ENCODE peak calls at places on chromosomes 7 and 10, in eight cellular contexts. One of them, this sample, is unnamed.
A peak's percentile ranks its signal among the peaks of the same experiment; 100 is the strongest.

GRCh38 chr10:120945182-120945581 is 94.0 kb downstream of the WDR11 start:
- DNase-seq in neural progenitor cell: no peak
- DNase-seq in esophagus squamous epithelium: no peak
- DNase-seq in cardiac fibroblast: no peak
- DNase-seq in WERI-Rb-1: no peak
- DNase-seq in HepG2: no peak
- DNase-seq in SK-N-SH: no peak
- DNase-seq in uterus: no peak
- DNase-seq in this sample: no peak

GRCh38 chr10:90197766-90198165 is 496.4 kb downstream of the KIF20B start:
- DNase-seq in neural progenitor cell: no peak
- DNase-seq in esophagus squamous epithelium: no peak
- DNase-seq in cardiac fibroblast: peak; percentile 36
- DNase-seq in WERI-Rb-1: no peak
- DNase-seq in HepG2: no peak
- DNase-seq in SK-N-SH: no peak
- DNase-seq in uterus: no peak
- DNase-seq in this sample: peak; percentile 48

GRCh38 chr10:23442936-23443335 is 4.1 kb downstream of the OTUD1 start:
- DNase-seq in neural progenitor cell: no peak
- DNase-seq in esophagus squamous epithelium: no peak
- DNase-seq in cardiac fibroblast: peak; percentile 17
- DNase-seq in WERI-Rb-1: no peak
- DNase-seq in HepG2: no peak
- DNase-seq in SK-N-SH: no peak
- DNase-seq in uterus: no peak
- DNase-seq in this sample: peak; percentile 18

GRCh38 chr7:32093415-32094408 is 23.5 kb upstream of the PDE1C start:
- DNase-seq in neural progenitor cell: no peak
- DNase-seq in esophagus squamous epithelium: no peak
- DNase-seq in cardiac fibroblast: peak; percentile 99
- DNase-seq in WERI-Rb-1: no peak
- DNase-seq in HepG2: no peak
- DNase-seq in SK-N-SH: no peak
- DNase-seq in uterus: no peak
- DNase-seq in this sample: peak; percentile 100

GRCh38 chr7:69078997-69079769 is 519.1 kb upstream of the AUTS2 start:
- DNase-seq in neural progenitor cell: peak; percentile 15
- DNase-seq in esophagus squamous epithelium: no peak
- DNase-seq in cardiac fibroblast: peak; percentile 9
- DNase-seq in WERI-Rb-1: no peak
- DNase-seq in HepG2: no peak
- DNase-seq in SK-N-SH: no peak
- DNase-seq in uterus: no peak
- DNase-seq in this sample: peak; percentile 18

GRCh38 chr7:49597805-49598204 is 175.6 kb upstream of the VWC2 start:
- DNase-seq in neural progenitor cell: no peak
- DNase-seq in esophagus squamous epithelium: no peak
- DNase-seq in cardiac fibroblast: no peak
- DNase-seq in WERI-Rb-1: no peak
- DNase-seq in HepG2: no peak
- DNase-seq in SK-N-SH: no peak
- DNase-seq in uterus: no peak
- DNase-seq in this sample: no peak

GRCh38 chr7:123327661-123328060 is 127.9 kb upstream of the SLC13A1 start:
- DNase-seq in neural progenitor cell: no peak
- DNase-seq in esophagus squamous epithelium: no peak
- DNase-seq in cardiac fibroblast: no peak
- DNase-seq in WERI-Rb-1: no peak
- DNase-seq in HepG2: no peak
- DNase-seq in SK-N-SH: no peak
- DNase-seq in uterus: no peak
- DNase-seq in this sample: no peak

GRCh38 chr7:32658034-32658944 is 163.0 kb downstream of the AVL9 start:
- DNase-seq in neural progenitor cell: no peak
- DNase-seq in esophagus squamous epithelium: no peak
- DNase-seq in cardiac fibroblast: peak; percentile 46
- DNase-seq in WERI-Rb-1: no peak
- DNase-seq in HepG2: no peak
- DNase-seq in SK-N-SH: no peak
- DNase-seq in uterus: no peak
- DNase-seq in this sample: no peak

GRCh38 chr10:47092822-47093221 is 181.6 kb downstream of the PTPN20 start:
- DNase-seq in neural progenitor cell: no peak
- DNase-seq in esophagus squamous epithelium: no peak
- DNase-seq in cardiac fibroblast: no peak
- DNase-seq in WERI-Rb-1: no peak
- DNase-seq in HepG2: no peak
- DNase-seq in SK-N-SH: no peak
- DNase-seq in uterus: no peak
- DNase-seq in this sample: no peak

DNA sequence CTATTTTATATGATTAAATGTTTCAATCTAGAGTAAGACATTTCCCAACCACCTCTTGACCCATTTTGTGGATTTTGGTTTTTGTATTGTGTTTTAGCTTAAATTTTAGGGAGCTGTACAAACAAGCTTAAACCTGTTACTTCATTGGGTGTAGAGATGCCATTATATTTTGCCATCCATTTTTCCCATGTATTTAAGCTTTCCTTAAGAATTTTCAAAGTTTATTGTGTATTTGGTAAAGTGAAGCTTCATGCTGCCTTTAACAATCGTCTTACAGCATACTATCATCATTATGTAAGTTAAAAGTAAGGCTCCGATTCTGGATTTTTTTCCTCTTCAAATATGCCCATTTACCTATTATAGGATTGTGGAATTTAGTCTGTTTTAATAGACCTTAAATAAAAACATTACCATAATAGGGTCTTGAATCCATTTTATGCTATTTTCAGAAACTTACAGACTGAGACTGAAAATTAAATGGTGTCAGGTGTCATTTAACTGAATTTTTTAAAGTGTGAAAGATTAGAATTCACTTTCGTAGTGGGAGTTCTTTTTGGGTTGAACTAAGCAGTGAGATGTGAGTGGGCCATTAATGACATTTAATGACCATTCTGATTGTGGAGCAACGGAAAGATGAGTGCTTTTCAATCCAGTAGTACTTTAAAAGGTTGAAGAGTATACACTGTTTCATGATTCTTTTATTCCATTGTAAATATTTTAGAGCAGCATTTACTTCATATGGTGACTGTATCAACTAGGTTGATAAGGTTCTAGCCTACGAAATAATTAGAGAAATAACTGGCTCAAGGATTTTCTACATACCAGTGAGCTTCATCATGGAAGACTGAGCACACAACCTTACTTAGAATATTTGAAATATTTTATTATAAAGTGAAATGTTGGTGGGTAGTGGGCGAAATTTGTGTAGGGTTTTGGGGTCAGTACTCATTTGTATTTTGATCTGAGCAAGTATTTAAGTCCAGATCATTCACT is 2.4 kb downstream of the KMT2E start:
- DNase-seq in neural progenitor cell: no peak
- DNase-seq in esophagus squamous epithelium: no peak
- DNase-seq in cardiac fibroblast: peak; percentile 51
- DNase-seq in WERI-Rb-1: no peak
- DNase-seq in HepG2: no peak
- DNase-seq in SK-N-SH: no peak
- DNase-seq in uterus: no peak
- DNase-seq in this sample: peak; percentile 67
- H3K4me3 ChIP-seq in neural progenitor cell: peak overlapping the region; percentile 73
- H3K4me3 ChIP-seq in esophagus squamous epithelium: peak overlapping the region; percentile 95
- H3K4me3 ChIP-seq in cardiac fibroblast: peak overlapping the region; percentile 99
- H3K4me3 ChIP-seq in WERI-Rb-1: peak overlapping the region; percentile 84
- H3K4me3 ChIP-seq in HepG2: peak overlapping the region; percentile 100
- H3K4me3 ChIP-seq in SK-N-SH: peak overlapping the region; percentile 100
- H3K4me3 ChIP-seq in uterus: peak overlapping the region; percentile 99
- H3K4me3 ChIP-seq in this sample: peak overlapping the region; percentile 97

GRCh38 chr10:91797874-91798735 is at the start of gene TNKS2:
- DNase-seq in neural progenitor cell: peak; percentile 98
- DNase-seq in esophagus squamous epithelium: peak; percentile 70
- DNase-seq in cardiac fibroblast: peak; percentile 96
- DNase-seq in WERI-Rb-1: peak; percentile 96
- DNase-seq in HepG2: peak; percentile 87
- DNase-seq in SK-N-SH: peak; percentile 99
- DNase-seq in uterus: peak; percentile 91
- DNase-seq in this sample: peak; percentile 89

GRCh38 chr10:91798736-91799579 is 732 bp downstream of the TNKS2 start:
- DNase-seq in neural progenitor cell: peak; percentile 16
- DNase-seq in esophagus squamous epithelium: no peak
- DNase-seq in cardiac fibroblast: peak; percentile 59
- DNase-seq in WERI-Rb-1: peak; percentile 37
- DNase-seq in HepG2: peak; percentile 28
- DNase-seq in SK-N-SH: no peak
- DNase-seq in uterus: no peak
- DNase-seq in this sample: peak; percentile 62

GRCh38 chr10:91800756-91801155 is 2.5 kb downstream of the TNKS2 start:
- DNase-seq in neural progenitor cell: no peak
- DNase-seq in esophagus squamous epithelium: no peak
- DNase-seq in cardiac fibroblast: no peak
- DNase-seq in WERI-Rb-1: no peak
- DNase-seq in HepG2: no peak
- DNase-seq in SK-N-SH: no peak
- DNase-seq in uterus: no peak
- DNase-seq in this sample: no peak

GRCh38 chr10:91800192-91800591 is 2.0 kb downstream of the TNKS2 start:
- DNase-seq in neural progenitor cell: no peak
- DNase-seq in esophagus squamous epithelium: no peak
- DNase-seq in cardiac fibroblast: no peak
- DNase-seq in WERI-Rb-1: no peak
- DNase-seq in HepG2: no peak
- DNase-seq in SK-N-SH: no peak
- DNase-seq in uterus: no peak
- DNase-seq in this sample: no peak

DNA sequence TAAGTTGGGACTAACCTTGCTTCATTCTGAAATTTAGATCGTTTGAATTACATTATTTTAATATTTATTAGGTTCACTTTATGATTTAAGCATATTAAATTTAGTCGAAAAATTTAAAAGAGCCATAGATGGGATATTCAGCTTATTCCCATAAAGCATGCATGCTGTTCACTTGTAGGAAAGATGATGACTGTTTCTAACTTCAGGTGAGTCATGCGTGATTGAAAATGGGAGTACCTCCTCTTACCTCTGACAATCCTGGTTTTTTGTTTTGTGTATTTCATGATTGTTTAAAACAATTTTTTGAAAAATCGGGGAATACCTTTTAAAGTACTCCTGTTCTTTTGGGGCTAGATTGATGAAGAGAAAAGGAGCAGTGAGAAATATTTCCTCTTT is 1.4 kb downstream of the TNKS2 start:
- DNase-seq in neural progenitor cell: no peak
- DNase-seq in esophagus squamous epithelium: no peak
- DNase-seq in cardiac fibroblast: peak; percentile 4
- DNase-seq in WERI-Rb-1: no peak
- DNase-seq in HepG2: no peak
- DNase-seq in SK-N-SH: no peak
- DNase-seq in uterus: no peak
- DNase-seq in this sample: no peak
- TF ChIP-seq CTCF in neural progenitor cell: no peak
- TF ChIP-seq CTCF in esophagus squamous epithelium: no peak
- TF ChIP-seq CTCF in cardiac fibroblast: no peak
- TF ChIP-seq CTCF in WERI-Rb-1: no peak
- TF ChIP-seq CTCF in HepG2: no peak
- TF ChIP-seq CTCF in SK-N-SH: no peak
- TF ChIP-seq CTCF in uterus: no peak
- TF ChIP-seq CTCF in this sample: no peak

DNA sequence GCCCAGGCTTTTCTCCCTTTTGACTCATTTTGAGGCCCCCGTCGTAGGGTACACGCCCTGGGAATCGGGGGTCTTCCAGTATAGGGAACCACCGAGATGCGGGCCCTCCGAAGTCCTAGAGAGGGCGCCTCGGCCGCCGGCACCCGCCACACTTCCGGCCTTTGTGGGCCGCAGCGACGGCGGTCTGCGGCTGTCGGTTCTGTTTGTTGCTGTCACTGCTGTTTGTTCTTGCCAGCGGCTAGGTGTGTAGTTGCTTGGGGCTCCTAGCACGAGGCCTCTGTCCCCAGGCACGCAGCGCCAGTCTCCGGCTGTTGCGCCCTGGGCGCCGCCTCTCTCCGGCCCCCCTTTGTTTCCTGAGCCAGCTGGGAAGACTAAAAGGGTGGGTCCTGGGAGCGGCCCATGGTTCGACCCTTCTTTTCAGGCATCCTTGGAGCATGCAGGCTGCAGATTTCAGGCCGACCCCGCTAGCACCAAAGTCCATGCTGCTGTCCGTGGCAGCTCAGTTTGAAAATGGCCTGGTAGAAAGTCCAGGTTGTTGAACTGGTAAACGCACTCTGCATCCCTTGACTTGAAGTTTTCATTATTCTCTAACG is 17.8 kb upstream of the ZKSCAN1 start:
- DNase-seq in neural progenitor cell: peak; percentile 40
- DNase-seq in esophagus squamous epithelium: no peak
- DNase-seq in cardiac fibroblast: peak; percentile 38
- DNase-seq in WERI-Rb-1: no peak
- DNase-seq in HepG2: peak; percentile 87
- DNase-seq in SK-N-SH: peak; percentile 82
- DNase-seq in uterus: peak; percentile 29
- DNase-seq in this sample: peak; percentile 13
- H3K4me3 ChIP-seq in neural progenitor cell: peak overlapping the region; percentile 41
- H3K4me3 ChIP-seq in esophagus squamous epithelium: peak overlapping the region; percentile 71
- H3K4me3 ChIP-seq in cardiac fibroblast: peak overlapping the region; percentile 35
- H3K4me3 ChIP-seq in WERI-Rb-1: no peak overlapping the region
- H3K4me3 ChIP-seq in HepG2: peak overlapping the region; percentile 59
- H3K4me3 ChIP-seq in SK-N-SH: peak overlapping the region; percentile 2
- H3K4me3 ChIP-seq in uterus: peak overlapping the region; percentile 39
- H3K4me3 ChIP-seq in this sample: peak overlapping the region; percentile 35

GRCh38 chr7:99521399-99521798 is 16.9 kb downstream of the ZKSCAN5 start:
- DNase-seq in neural progenitor cell: no peak
- DNase-seq in esophagus squamous epithelium: no peak
- DNase-seq in cardiac fibroblast: no peak
- DNase-seq in WERI-Rb-1: no peak
- DNase-seq in HepG2: no peak
- DNase-seq in SK-N-SH: no peak
- DNase-seq in uterus: no peak
- DNase-seq in this sample: no peak

GRCh38 chr7:99531354-99531765 is 20.6 kb downstream of the FAM200A start:
- DNase-seq in neural progenitor cell: no peak
- DNase-seq in esophagus squamous epithelium: no peak
- DNase-seq in cardiac fibroblast: peak; percentile 3
- DNase-seq in WERI-Rb-1: no peak
- DNase-seq in HepG2: no peak
- DNase-seq in SK-N-SH: no peak
- DNase-seq in uterus: no peak
- DNase-seq in this sample: no peak

DNA sequence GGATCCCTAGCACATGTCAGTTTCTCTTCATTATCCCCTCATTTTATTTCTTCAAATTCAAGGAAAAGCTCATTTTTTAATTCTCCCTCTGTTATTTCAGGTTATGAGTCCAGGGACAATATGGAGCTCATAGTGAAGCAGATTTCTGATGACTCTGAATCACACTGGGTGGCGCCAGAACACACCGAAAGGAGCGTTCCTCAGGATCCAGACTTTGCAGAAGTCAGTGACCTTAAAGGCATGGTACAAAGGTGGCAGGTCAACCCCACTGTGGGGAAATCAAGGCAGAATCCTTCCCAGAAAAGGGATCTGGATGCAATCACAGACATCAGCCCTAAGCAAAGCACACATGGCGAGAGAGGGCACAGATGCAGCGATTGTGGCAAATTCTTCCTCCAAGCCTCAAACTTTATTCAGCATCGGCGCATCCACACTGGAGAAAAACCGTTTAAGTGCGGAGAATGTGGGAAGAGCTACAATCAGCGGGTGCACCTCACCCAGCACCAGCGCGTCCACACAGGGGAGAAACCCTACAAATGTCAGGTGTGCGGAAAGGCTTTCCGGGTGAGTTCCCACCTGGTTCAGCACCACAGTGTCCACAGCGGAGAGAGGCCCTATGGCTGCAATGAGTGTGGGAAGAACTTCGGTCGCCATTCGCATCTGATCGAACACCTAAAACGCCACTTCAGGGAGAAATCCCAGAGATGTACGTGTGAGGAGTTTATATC is 21.4 kb downstream of the ZKSCAN5 start:
- DNase-seq in neural progenitor cell: peak; percentile 17
- DNase-seq in esophagus squamous epithelium: no peak
- DNase-seq in cardiac fibroblast: peak; percentile 12
- DNase-seq in WERI-Rb-1: peak; percentile 33
- DNase-seq in HepG2: no peak
- DNase-seq in SK-N-SH: no peak
- DNase-seq in uterus: no peak
- DNase-seq in this sample: no peak
- TF ChIP-seq CTCF in neural progenitor cell: peak; percentile 42
- TF ChIP-seq CTCF in esophagus squamous epithelium: no peak
- TF ChIP-seq CTCF in cardiac fibroblast: no peak
- TF ChIP-seq CTCF in WERI-Rb-1: peak; percentile 55
- TF ChIP-seq CTCF in HepG2: peak; percentile 71
- TF ChIP-seq CTCF in SK-N-SH: peak; percentile 58
- TF ChIP-seq CTCF in uterus: no peak
- TF ChIP-seq CTCF in this sample: no peak

This sample was measured in fibroblast of the aortic adventitia.